ENCODE peak calls at places on chromosomes 1 and 21, in five cellular contexts. H, W, Y, K and I are unnamed samples. For H3K9me3, H3K27me3 and H3K4me1, the result is how much of the 10 kb centered on the place peaks cover.

GRCh38 chr1:190747643-190748186 is 270.1 kb upstream of the BRINP3 start:
- DNase-seq in K (no peak), Y (no peak), H (no peak), W (no peak), I (no peak)

GRCh38 chr1:54464031-54464476 is 57.9 kb upstream of the SSBP3 start:
- DNase-seq in W (no peak), Y (no peak), K (peak), H (no peak), I (no peak)

GRCh38 chr1:121452484-121452883 is 267.7 kb downstream of the SRGAP2C start:
- DNase-seq in Y (no peak), H (no peak), W (no peak), K (no peak), I (no peak)

GRCh38 chr1:53617382-53618217 is 121.4 kb downstream of the GLIS1 start:
- DNase-seq in H (no peak), W (no peak), K (no peak), Y (peak), I (no peak)

GRCh38 chr1:51861669-51862068 is 16.9 kb downstream of the NRDC start:
- DNase-seq in Y (no peak), K (no peak), H (no peak), W (no peak), I (no peak)

GRCh38 chr1:119286587-119287181 is 81.9 kb upstream of the HAO2 start:
- DNase-seq in W (no peak), H (no peak), K (no peak), Y (no peak), I (no peak)

GRCh38 chr1:174358344-174358743 is 89.4 kb upstream of the GPR52 start:
- DNase-seq in Y (no peak), W (no peak), K (no peak), H (no peak), I (no peak)

GRCh38 chr1:119702384-119702783 is 9.3 kb upstream of the PHGDH start:
- DNase-seq in W (no peak), H (no peak), K (no peak), Y (no peak), I (no peak)

GRCh38 chr1:66088787-66089186 is 296.1 kb downstream of the PDE4B start:
- DNase-seq in Y (no peak), K (no peak), H (no peak), W (no peak), I (no peak)

GRCh38 chr1:12453400-12454343 is 164.3 kb downstream of the DHRS3 start:
- DNase-seq in K (no peak), W (no peak), H (no peak), Y (no peak), I (no peak)

GRCh38 chr1:232599178-232600041 is 30.5 kb downstream of the SIPA1L2 start:
- DNase-seq in H (no peak), K (no peak), W (no peak), Y (no peak), I (no peak)

GRCh38 chr1:195141294-195141693 is 1466.9 kb downstream of the KCNT2 start:
- DNase-seq in K (no peak), W (no peak), Y (no peak), H (no peak), I (no peak)

GRCh38 chr1:167774710-167775109 is 52.9 kb downstream of the MPZL1 start:
- DNase-seq in H (no peak), Y (no peak), K (no peak), W (no peak), I (no peak)

GRCh38 chr1:83583351-83584014 is 415.4 kb downstream of the TTLL7 start:
- DNase-seq in H (no peak), Y (peak), K (no peak), W (no peak), I (peak)

DNA sequence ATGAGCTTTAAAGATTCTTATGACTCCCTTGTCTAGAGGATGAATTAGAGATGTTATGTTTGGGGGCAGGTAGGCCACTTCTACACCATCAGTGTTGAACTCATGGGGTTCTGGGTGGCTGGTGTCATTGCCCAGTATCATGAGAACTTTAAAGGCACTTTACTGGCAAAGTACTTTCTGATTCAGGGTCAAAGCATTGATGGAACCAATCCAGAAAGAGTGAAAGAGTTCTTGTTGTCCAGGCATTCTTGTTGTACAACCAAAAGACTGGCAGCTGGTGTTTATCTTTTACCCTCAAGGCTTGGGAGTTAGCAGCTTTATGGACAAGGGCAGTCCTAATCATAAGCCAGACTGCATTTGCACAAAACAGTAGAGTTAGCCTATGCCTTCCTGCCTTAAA is 673.0 kb downstream of the USP25 start:
- DNase-seq in W (no peak), Y (no peak), K (no peak), H (no peak), I (no peak)
- H3K9me3 ChIP-seq in W (under half), Y (under half), K (under half), H (under half), I (under half)

GRCh38 chr21:42406201-42406601 is 2.5 kb downstream of the UBASH3A start:
- DNase-seq in H (no peak), Y (no peak), K (no peak), W (no peak), I (no peak)
- H3K27me3 ChIP-seq in H (under half), Y (under half), K (under half), W (under half), I (under half)

GRCh38 chr1:2865000-2865399 is 63.5 kb upstream of the TTC34 start:
- DNase-seq in Y (no peak), W (no peak), K (peak), H (no peak), I (no peak)
- H3K4me1 ChIP-seq in Y (under half), W (under half), K (under half), H (under half), I (under half)

GRCh38 chr1:43246466-43247213 is 23.1 kb upstream of the TMEM125 start:
- DNase-seq in W (no peak), H (no peak), Y (no peak), K (no peak), I (no peak)
- H3K9me3 ChIP-seq in W (under half), H (under half), Y (under half), K (under half), I (under half)

GRCh38 chr21:39060485-39061099 is 122.7 kb downstream of the PSMG1 start:
- DNase-seq in H (no peak), Y (no peak), W (no peak), K (peak), I (no peak)
- H3K27me3 ChIP-seq in H (under half), Y (under half), W (under half), K (under half), I (under half)

DNA sequence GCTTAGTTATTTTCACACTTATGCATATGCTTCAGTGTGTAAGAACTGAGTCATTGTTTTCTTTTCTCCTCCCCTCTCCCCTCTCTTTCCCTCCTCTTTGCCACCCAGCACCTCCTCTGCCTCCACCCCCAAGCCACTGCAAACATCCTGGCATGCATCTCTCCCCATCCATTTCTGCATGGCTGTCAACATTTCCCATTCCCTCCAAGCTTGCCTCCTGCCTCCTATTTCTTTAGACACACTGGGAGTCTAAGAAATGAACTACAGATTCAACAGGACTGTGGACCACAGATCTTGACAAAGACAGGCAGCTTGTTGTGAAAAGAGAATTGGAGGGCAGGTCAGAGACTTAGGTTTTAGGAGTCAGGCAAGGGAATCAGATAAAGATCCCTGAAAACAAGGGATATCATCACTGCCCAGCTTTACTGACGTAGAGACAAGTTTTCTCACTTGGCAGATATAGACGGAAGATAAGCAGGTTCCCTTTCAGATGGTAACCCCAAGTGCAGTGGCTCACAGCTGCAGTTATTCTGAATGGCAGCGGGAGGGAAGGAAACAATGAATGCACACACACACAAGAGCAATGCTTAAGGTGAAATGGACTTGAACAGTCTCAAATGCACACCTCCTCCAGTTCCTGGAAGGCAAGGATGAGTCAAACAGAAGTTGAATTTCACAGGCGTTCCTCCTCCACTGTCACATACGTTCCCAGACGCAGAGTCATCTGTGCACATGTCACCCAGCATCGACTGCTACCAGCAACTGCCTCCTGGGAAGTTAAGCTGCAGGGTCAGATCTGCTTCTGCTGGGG is 56.1 kb downstream of the HIVEP3 start:
- DNase-seq in Y (no peak), W (no peak), H (no peak), K (no peak), I (no peak)
- H3K4me1 ChIP-seq in Y (under half), W (under half), H (under half), K (under half), I (under half)

DNA sequence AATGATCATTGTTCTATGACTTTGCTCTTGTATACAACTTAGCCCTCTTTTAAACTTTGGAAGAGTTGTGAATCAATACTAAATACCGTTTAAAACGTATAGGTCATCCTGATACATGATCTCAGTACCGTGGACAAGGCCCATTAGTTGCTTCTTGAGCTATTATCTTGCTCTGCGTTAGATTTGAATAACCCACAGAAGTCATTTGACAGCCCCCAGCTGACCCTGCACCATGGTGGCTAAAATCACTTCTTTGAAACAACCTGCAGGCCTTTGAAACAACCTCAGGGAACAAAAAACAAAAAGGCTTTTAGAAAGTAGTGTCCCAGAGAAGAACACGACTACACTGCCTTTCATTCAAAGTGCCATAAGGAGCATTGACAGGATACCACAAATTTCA is 473.0 kb upstream of the ADGRL2 start:
- DNase-seq in K (no peak), W (no peak), Y (no peak), H (no peak), I (no peak)
- H3K9me3 ChIP-seq in K (under half), W (under half), Y (under half), H (under half), I (under half)

GRCh38 chr1:38222906-38223305 is 176.3 kb upstream of the POU3F1 start:
- DNase-seq in W (no peak), H (no peak), Y (no peak), K (no peak), I (no peak)

GRCh38 chr1:38221006-38221649 is 174.5 kb upstream of the POU3F1 start:
- DNase-seq in H (no peak), K (no peak), Y (no peak), W (no peak), I (no peak)

GRCh38 chr1:38228718-38229117 is 182.1 kb upstream of the POU3F1 start:
- DNase-seq in K (no peak), H (no peak), W (no peak), Y (no peak), I (no peak)

GRCh38 chr1:38225745-38226144 is 179.2 kb upstream of the POU3F1 start:
- DNase-seq in H (no peak), K (no peak), W (no peak), Y (no peak), I (no peak)

GRCh38 chr1:38223391-38223790 is 176.8 kb upstream of the POU3F1 start:
- DNase-seq in Y (no peak), K (no peak), W (no peak), H (no peak), I (no peak)
- H3K27me3 ChIP-seq in Y (under half), K (under half), W (under half), H (under half), I (under half)

DNA sequence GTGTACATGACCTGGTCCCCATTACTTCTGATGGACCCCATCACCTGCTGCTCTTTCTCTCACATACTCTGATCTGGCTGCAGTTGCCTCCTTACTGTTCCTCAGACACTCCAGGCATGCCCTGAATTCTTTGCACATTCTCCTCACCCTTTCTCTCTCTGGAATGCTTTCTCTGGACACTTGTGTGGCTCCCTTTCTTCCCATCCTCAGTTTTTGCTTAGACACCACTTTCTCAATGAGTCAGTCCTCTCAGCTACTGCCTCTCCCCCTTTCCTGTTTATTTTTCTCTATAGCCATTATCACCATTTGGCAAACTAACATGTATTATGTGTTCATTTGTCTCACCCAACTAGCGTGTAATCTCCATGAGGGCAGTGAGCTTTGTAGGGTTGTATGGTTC is 28.1 kb downstream of the PLXNA2 start:
- DNase-seq in K (no peak), Y (no peak), W (no peak), H (no peak), I (no peak)
- H3K4me1 ChIP-seq in K (half or more), Y (under half), W (half or more), H (under half), I (under half)

DNA sequence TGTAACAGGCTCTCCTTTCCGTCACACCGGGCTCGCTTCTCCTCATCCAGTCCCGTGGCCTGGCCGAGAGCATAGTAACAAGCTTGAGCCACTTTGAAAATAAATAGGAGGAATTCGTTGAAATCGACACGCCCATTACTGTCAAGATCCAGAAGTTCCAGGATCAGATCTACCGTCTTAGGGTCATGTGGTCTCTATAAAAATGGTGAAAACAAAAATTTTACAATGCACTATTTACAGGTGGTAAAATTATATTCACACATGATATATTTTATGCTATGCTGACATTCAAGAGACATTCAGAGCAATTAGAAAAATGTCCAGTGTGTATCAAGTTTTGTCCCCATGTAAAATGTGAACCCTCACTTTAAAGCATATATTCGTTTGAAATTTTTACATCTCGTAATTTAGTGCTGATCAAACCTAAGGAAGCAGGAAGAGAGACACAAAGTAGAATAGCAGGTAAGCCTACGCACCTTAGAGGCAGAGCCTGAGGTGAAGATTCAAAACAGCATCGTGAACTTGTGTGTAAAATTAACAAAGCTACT is 2.3 kb downstream of the TCHH start:
- DNase-seq in K (no peak), W (no peak), H (no peak), Y (no peak), I (no peak)
- H3K9me3 ChIP-seq in K (under half), W (under half), H (under half), Y (under half), I (under half)